ENCODE peak calls at places on chromosomes 4 and X, in four cellular contexts. One of them, this sample, is unnamed.
A peak's percentile ranks its signal among the peaks of the same experiment; 100 is the strongest.

GRCh38 chr4:57043304-57044251 is 64.9 kb downstream of the POLR2B start:
- DNase-seq in activated naive CD4-positive, alpha-beta T cell treated with anti-CD3 and anti-CD28 coated beads, Interleukin-2, amount 10 ng/mL, durations not matched to agents 7 days and 5 days: no peak
- DNase-seq in MM.1S: no peak
- DNase-seq in HTR-8/SVneo: no peak
- DNase-seq in this sample: no peak

GRCh38 chrX:69032601-69033000 is 132.7 kb downstream of the PJA1 start:
- DNase-seq in activated naive CD4-positive, alpha-beta T cell treated with anti-CD3 and anti-CD28 coated beads, Interleukin-2, amount 10 ng/mL, durations not matched to agents 7 days and 5 days: no peak
- DNase-seq in MM.1S: no peak
- DNase-seq in HTR-8/SVneo: no peak
- DNase-seq in this sample: no peak

GRCh38 chrX:43446752-43447151 is 209.3 kb upstream of the MAOA start:
- DNase-seq in activated naive CD4-positive, alpha-beta T cell treated with anti-CD3 and anti-CD28 coated beads, Interleukin-2, amount 10 ng/mL, durations not matched to agents 7 days and 5 days: no peak
- DNase-seq in MM.1S: no peak
- DNase-seq in HTR-8/SVneo: no peak
- DNase-seq in this sample: no peak

GRCh38 chr4:60396680-60397079 is 803.4 kb upstream of the ADGRL3 start:
- DNase-seq in activated naive CD4-positive, alpha-beta T cell treated with anti-CD3 and anti-CD28 coated beads, Interleukin-2, amount 10 ng/mL, durations not matched to agents 7 days and 5 days: no peak
- DNase-seq in MM.1S: no peak
- DNase-seq in HTR-8/SVneo: no peak
- DNase-seq in this sample: no peak

GRCh38 chr4:134388351-134388750 is 186.8 kb upstream of the PABPC4L start:
- DNase-seq in activated naive CD4-positive, alpha-beta T cell treated with anti-CD3 and anti-CD28 coated beads, Interleukin-2, amount 10 ng/mL, durations not matched to agents 7 days and 5 days: no peak
- DNase-seq in MM.1S: no peak
- DNase-seq in HTR-8/SVneo: no peak
- DNase-seq in this sample: no peak

GRCh38 chr4:57159866-57160265 is 49.7 kb upstream of the IGFBP7 start:
- DNase-seq in activated naive CD4-positive, alpha-beta T cell treated with anti-CD3 and anti-CD28 coated beads, Interleukin-2, amount 10 ng/mL, durations not matched to agents 7 days and 5 days: no peak
- DNase-seq in MM.1S: no peak
- DNase-seq in HTR-8/SVneo: no peak
- DNase-seq in this sample: no peak

GRCh38 chr4:38672247-38673071 is 8.5 kb downstream of the KLF3 start:
- DNase-seq in activated naive CD4-positive, alpha-beta T cell treated with anti-CD3 and anti-CD28 coated beads, Interleukin-2, amount 10 ng/mL, durations not matched to agents 7 days and 5 days: no peak
- DNase-seq in MM.1S: no peak
- DNase-seq in HTR-8/SVneo: no peak
- DNase-seq in this sample: no peak

GRCh38 chr4:165505991-165506779 is 127.4 kb downstream of the CPE start:
- DNase-seq in activated naive CD4-positive, alpha-beta T cell treated with anti-CD3 and anti-CD28 coated beads, Interleukin-2, amount 10 ng/mL, durations not matched to agents 7 days and 5 days: no peak
- DNase-seq in MM.1S: no peak
- DNase-seq in HTR-8/SVneo: no peak
- DNase-seq in this sample: no peak

GRCh38 chrX:69951756-69952155 is 98.0 kb downstream of the AWAT2 start:
- DNase-seq in activated naive CD4-positive, alpha-beta T cell treated with anti-CD3 and anti-CD28 coated beads, Interleukin-2, amount 10 ng/mL, durations not matched to agents 7 days and 5 days: no peak
- DNase-seq in MM.1S: no peak
- DNase-seq in HTR-8/SVneo: no peak
- DNase-seq in this sample: no peak

GRCh38 chr4:187685247-187685646 is 310.3 kb upstream of the ZFP42 start:
- DNase-seq in activated naive CD4-positive, alpha-beta T cell treated with anti-CD3 and anti-CD28 coated beads, Interleukin-2, amount 10 ng/mL, durations not matched to agents 7 days and 5 days: no peak
- DNase-seq in MM.1S: no peak
- DNase-seq in HTR-8/SVneo: no peak
- DNase-seq in this sample: no peak

GRCh38 chr4:104491826-104492771 is 2.6 kb downstream of the CXXC4 start:
- DNase-seq in activated naive CD4-positive, alpha-beta T cell treated with anti-CD3 and anti-CD28 coated beads, Interleukin-2, amount 10 ng/mL, durations not matched to agents 7 days and 5 days: no peak
- DNase-seq in MM.1S: peak; percentile 82
- DNase-seq in HTR-8/SVneo: no peak
- DNase-seq in this sample: no peak

This sample was measured in activated effector memory CD4-positive, alpha-beta T cell treated with anti-CD3 and anti-CD28 coated beads, Interleukin-2, amount 50 U/mL, for 16 hours.